ENCODE peak calls at places on chromosomes 5 and 9, in five cellular contexts. One of them, this sample, is unnamed.

GRCh38 chr9:469672-470040 is 255.0 kb downstream of the DOCK8 start:
- DNase-seq in fibroblast of lung: no peak
- DNase-seq in pancreas: peak; percentile 33
- DNase-seq in HCT116: no peak
- DNase-seq in natural killer cell: peak; percentile 25
- DNase-seq in this sample: no peak

GRCh38 chr9:87830446-87830845 is 52.2 kb upstream of the SPATA31E1 start:
- DNase-seq in fibroblast of lung: no peak
- DNase-seq in pancreas: no peak
- DNase-seq in HCT116: no peak
- DNase-seq in natural killer cell: no peak
- DNase-seq in this sample: no peak

GRCh38 chr9:103997861-103998370 is 96.2 kb upstream of the SMC2 start:
- DNase-seq in fibroblast of lung: no peak
- DNase-seq in pancreas: no peak
- DNase-seq in HCT116: no peak
- DNase-seq in natural killer cell: no peak
- DNase-seq in this sample: no peak

GRCh38 chr9:82560457-82560904 is 502.5 kb downstream of the RASEF start:
- DNase-seq in fibroblast of lung: no peak
- DNase-seq in pancreas: peak; percentile 66
- DNase-seq in HCT116: no peak
- DNase-seq in natural killer cell: no peak
- DNase-seq in this sample: no peak

GRCh38 chr5:43967165-43967564 is 364.2 kb downstream of the NNT start:
- DNase-seq in fibroblast of lung: peak; percentile 72
- DNase-seq in pancreas: no peak
- DNase-seq in HCT116: no peak
- DNase-seq in natural killer cell: no peak
- DNase-seq in this sample: no peak

GRCh38 chr5:108093186-108093585 is 288.7 kb downstream of the FBXL17 start:
- DNase-seq in fibroblast of lung: peak; percentile 56
- DNase-seq in pancreas: no peak
- DNase-seq in HCT116: peak; percentile 6
- DNase-seq in natural killer cell: no peak
- DNase-seq in this sample: no peak

GRCh38 chr9:98150164-98150563 is 31.1 kb upstream of the TRIM14 start:
- DNase-seq in fibroblast of lung: no peak
- DNase-seq in pancreas: no peak
- DNase-seq in HCT116: no peak
- DNase-seq in natural killer cell: no peak
- DNase-seq in this sample: no peak

GRCh38 chr9:7169717-7170348 is 412.1 kb downstream of the KDM4C start:
- DNase-seq in fibroblast of lung: no peak
- DNase-seq in pancreas: no peak
- DNase-seq in HCT116: no peak
- DNase-seq in natural killer cell: no peak
- DNase-seq in this sample: no peak

GRCh38 chr9:92711844-92712243 is 41.9 kb upstream of the IPPK start:
- DNase-seq in fibroblast of lung: no peak
- DNase-seq in pancreas: no peak
- DNase-seq in HCT116: no peak
- DNase-seq in natural killer cell: no peak
- DNase-seq in this sample: no peak

DNA sequence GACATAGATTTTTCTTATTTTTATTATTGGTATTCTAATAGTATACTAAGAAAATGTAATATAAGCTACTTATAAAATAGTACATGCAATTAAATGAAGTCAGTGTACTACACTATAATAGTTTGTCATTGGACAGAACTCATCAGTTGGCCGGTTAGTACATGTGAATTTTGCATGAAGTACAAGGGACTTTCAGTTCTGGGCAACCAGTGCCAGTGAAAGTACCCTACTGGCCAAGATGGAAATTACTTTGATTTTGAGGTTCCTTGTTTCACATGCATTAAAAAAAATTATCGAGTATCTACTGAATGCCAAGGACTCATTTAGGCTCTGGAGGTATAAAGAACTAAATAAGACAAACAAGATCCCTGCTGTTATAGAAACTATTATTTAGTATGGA is 213.4 kb upstream of the ELL2 start:
- DNase-seq in fibroblast of lung: no peak
- DNase-seq in pancreas: no peak
- DNase-seq in HCT116: peak; percentile 33
- DNase-seq in natural killer cell: no peak
- DNase-seq in this sample: no peak
- TF ChIP-seq CTCF in fibroblast of lung: peak; percentile 28
- TF ChIP-seq CTCF in pancreas: no peak
- TF ChIP-seq CTCF in HCT116: peak; percentile 52
- TF ChIP-seq CTCF in natural killer cell: no peak
- TF ChIP-seq CTCF in this sample: no peak

DNA sequence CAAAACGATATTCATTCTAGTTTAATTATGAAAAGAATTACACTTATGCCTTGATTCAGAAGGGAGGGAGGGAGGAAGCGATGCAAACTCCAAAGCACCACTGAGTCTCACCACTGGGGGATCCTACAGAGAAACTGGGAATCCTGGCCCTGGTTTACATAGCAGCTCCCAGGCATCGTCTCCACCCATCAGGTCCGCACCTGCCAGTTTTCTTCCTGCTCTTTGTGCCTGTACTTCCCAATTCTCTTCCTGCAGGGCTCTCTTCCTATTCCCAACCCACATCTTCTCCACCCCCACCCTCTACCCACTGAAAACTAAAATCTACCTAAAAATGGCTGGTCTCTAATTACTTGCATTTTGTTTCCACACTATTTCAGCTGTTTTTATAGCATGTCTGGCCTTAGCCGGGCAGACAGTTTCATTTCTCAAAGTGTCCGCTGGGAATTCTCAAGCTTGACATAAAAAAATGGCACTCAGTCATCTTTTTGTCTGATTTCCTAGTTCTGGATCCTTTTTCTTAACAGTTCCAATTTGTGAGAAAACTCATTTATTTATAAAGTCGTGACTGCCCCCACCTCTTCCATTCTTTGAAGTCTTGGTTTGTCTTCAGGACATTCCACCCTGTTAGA is 1.6 kb upstream of the TNIP1 start:
- DNase-seq in fibroblast of lung: no peak
- DNase-seq in pancreas: no peak
- DNase-seq in HCT116: no peak
- DNase-seq in natural killer cell: no peak
- DNase-seq in this sample: no peak
- TF ChIP-seq CTCF in fibroblast of lung: peak; percentile 25
- TF ChIP-seq CTCF in pancreas: no peak
- TF ChIP-seq CTCF in HCT116: peak; percentile 45
- TF ChIP-seq CTCF in natural killer cell: no peak
- TF ChIP-seq CTCF in this sample: no peak

GRCh38 chr9:77729177-77729576 is 81.1 kb upstream of the GNA14 start:
- DNase-seq in fibroblast of lung: no peak
- DNase-seq in pancreas: no peak
- DNase-seq in HCT116: no peak
- DNase-seq in natural killer cell: no peak
- DNase-seq in this sample: no peak
- TF ChIP-seq CTCF in fibroblast of lung: no peak
- TF ChIP-seq CTCF in pancreas: no peak
- TF ChIP-seq CTCF in HCT116: no peak
- TF ChIP-seq CTCF in natural killer cell: no peak
- TF ChIP-seq CTCF in this sample: no peak

GRCh38 chr5:134957920-134958608 is 9.6 kb upstream of the CATSPER3 start:
- DNase-seq in fibroblast of lung: no peak
- DNase-seq in pancreas: no peak
- DNase-seq in HCT116: no peak
- DNase-seq in natural killer cell: no peak
- DNase-seq in this sample: no peak

GRCh38 chr5:134964359-134965270 is 3.1 kb upstream of the CATSPER3 start:
- DNase-seq in fibroblast of lung: no peak
- DNase-seq in pancreas: no peak
- DNase-seq in HCT116: no peak
- DNase-seq in natural killer cell: no peak
- DNase-seq in this sample: no peak

GRCh38 chr5:134958755-134959154 is 9.0 kb upstream of the CATSPER3 start:
- DNase-seq in fibroblast of lung: no peak
- DNase-seq in pancreas: no peak
- DNase-seq in HCT116: no peak
- DNase-seq in natural killer cell: no peak
- DNase-seq in this sample: no peak
- TF ChIP-seq CTCF in fibroblast of lung: no peak
- TF ChIP-seq CTCF in pancreas: no peak
- TF ChIP-seq CTCF in HCT116: no peak
- TF ChIP-seq CTCF in natural killer cell: no peak
- TF ChIP-seq CTCF in this sample: no peak

DNA sequence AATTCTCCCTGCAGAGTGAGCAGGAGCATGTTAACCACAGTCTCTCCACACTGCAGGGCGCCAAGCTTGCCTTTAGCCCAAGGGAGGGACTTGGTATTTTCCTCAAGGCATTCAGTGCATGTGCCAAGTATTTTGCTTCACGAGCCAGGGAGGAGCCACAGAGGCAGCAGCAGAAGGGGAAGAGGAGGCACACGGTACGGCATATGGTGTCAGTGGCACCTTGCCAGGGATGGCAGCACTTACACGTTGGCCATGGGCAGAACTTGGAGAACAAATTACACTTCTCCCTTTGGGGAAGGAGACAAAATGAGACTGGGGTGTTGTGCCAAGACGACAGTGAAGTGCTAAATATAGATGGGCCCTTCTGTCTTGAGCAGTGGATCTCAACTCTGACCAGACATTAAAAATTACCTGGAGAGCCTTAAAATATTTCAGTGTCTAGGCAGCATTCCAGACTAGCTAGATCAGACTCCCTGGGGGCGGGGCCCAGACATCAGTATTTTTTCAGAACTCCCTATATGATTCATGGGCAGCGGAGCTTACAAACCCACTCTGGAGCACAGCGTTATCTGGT is 155.8 kb downstream of the DRD1 start:
- DNase-seq in fibroblast of lung: no peak
- DNase-seq in pancreas: no peak
- DNase-seq in HCT116: peak; percentile 23
- DNase-seq in natural killer cell: no peak
- DNase-seq in this sample: no peak
- TF ChIP-seq CTCF in fibroblast of lung: no peak
- TF ChIP-seq CTCF in pancreas: no peak
- TF ChIP-seq CTCF in HCT116: no peak
- TF ChIP-seq CTCF in natural killer cell: no peak
- TF ChIP-seq CTCF in this sample: no peak

GRCh38 chr5:7801898-7802614 is 48.9 kb downstream of the CFAP90 start:
- DNase-seq in fibroblast of lung: no peak
- DNase-seq in pancreas: no peak
- DNase-seq in HCT116: no peak
- DNase-seq in natural killer cell: no peak
- DNase-seq in this sample: no peak

GRCh38 chr5:7802855-7803254 is 48.1 kb downstream of the CFAP90 start:
- DNase-seq in fibroblast of lung: no peak
- DNase-seq in pancreas: no peak
- DNase-seq in HCT116: no peak
- DNase-seq in natural killer cell: no peak
- DNase-seq in this sample: no peak

GRCh38 chr5:7808998-7809397 is 41.9 kb downstream of the CFAP90 start:
- DNase-seq in fibroblast of lung: no peak
- DNase-seq in pancreas: no peak
- DNase-seq in HCT116: no peak
- DNase-seq in natural killer cell: no peak
- DNase-seq in this sample: no peak

DNA sequence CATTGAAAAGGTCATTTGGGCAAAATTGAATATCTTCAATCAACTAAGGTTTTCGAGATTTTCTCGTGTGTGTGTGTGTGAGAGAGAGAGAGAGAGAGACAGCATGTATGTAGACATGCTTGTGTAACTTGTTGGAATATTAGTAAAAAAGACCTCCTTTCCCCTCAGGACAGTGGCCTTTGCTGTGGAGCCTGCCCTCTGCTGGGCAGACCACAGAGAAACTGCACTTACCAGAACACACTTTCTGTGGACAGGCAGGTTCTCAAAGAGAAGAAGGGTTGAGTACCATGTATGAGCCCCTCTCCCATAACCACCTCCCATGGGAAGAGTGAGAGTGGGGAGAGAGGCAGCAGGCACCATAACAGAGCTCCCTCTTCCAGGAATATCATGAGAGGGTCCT is 45.6 kb downstream of the CFAP90 start:
- DNase-seq in fibroblast of lung: no peak
- DNase-seq in pancreas: no peak
- DNase-seq in HCT116: peak; percentile 2
- DNase-seq in natural killer cell: no peak
- DNase-seq in this sample: no peak
- TF ChIP-seq CTCF in fibroblast of lung: no peak
- TF ChIP-seq CTCF in pancreas: no peak
- TF ChIP-seq CTCF in HCT116: peak; percentile 55
- TF ChIP-seq CTCF in natural killer cell: no peak
- TF ChIP-seq CTCF in this sample: no peak

GRCh38 chr9:96875460-96876142 is 21.3 kb upstream of the ZNF782 start:
- DNase-seq in fibroblast of lung: peak; percentile 83
- DNase-seq in pancreas: peak; percentile 79
- DNase-seq in HCT116: peak; percentile 83
- DNase-seq in natural killer cell: no peak
- DNase-seq in this sample: no peak
- TF ChIP-seq CTCF in fibroblast of lung: peak; percentile 35
- TF ChIP-seq CTCF in pancreas: no peak
- TF ChIP-seq CTCF in HCT116: peak; percentile 51
- TF ChIP-seq CTCF in natural killer cell: no peak
- TF ChIP-seq CTCF in this sample: no peak

This sample was measured in activated B cell treated with CpG ODN at 0.5 μM for 24 hours.